ENCODE peak calls at places on chromosomes 5 and 9, in eight cellular contexts. Q is stomach, A is heart left ventricle, X is mammary epithelial cell, L is endodermal cell, T is lower lobe of right lung, F is tibial nerve, I is breast epithelium. K is an unnamed sample. For H3K4me1, the result is how much of the 10 kb centered on the place peaks cover.

GRCh38 chr9:93012998-93013855 is 45.3 kb upstream of the SUSD3 start:
- DNase-seq in Q (no peak), A (no peak), X (no peak), L (peak), T (no peak), F (no peak), I (no peak), K (no peak)

GRCh38 chr5:36108758-36109245 is 42.1 kb upstream of the UGT3A2 start:
- DNase-seq in Q (no peak), A (no peak), X (no peak), L (no peak), T (no peak), F (no peak), I (no peak), K (no peak)

GRCh38 chr9:121559183-121559582 is 59.5 kb upstream of the GGTA1 start:
- DNase-seq in Q (no peak), A (no peak), X (no peak), L (no peak), T (no peak), F (no peak), I (no peak), K (no peak)

GRCh38 chr5:170141636-170142035 is 35.9 kb downstream of the FOXI1 start:
- DNase-seq in Q (no peak), A (no peak), X (no peak), L (peak), T (no peak), F (no peak), I (no peak), K (no peak)

GRCh38 chr9:136326061-136326776 is 1.1 kb upstream of the GPSM1 start:
- DNase-seq in Q (no peak), A (no peak), X (no peak), L (peak), T (no peak), F (no peak), I (no peak), K (no peak)

GRCh38 chr5:107869459-107870115 is 198.8 kb upstream of the EFNA5 start:
- DNase-seq in Q (no peak), A (no peak), X (peak), L (peak), T (no peak), F (no peak), I (no peak), K (no peak)

GRCh38 chr5:151483176-151483575 is 35.8 kb downstream of the SLC36A1 start:
- DNase-seq in Q (no peak), A (no peak), X (no peak), L (peak), T (no peak), F (no peak), I (no peak), K (no peak)

GRCh38 chr5:123125172-123125508 is 36.1 kb downstream of the PRDM6 start:
- DNase-seq in Q (no peak), A (no peak), X (no peak), L (no peak), T (no peak), F (no peak), I (no peak), K (no peak)

GRCh38 chr5:57627661-57628060 is 145.1 kb upstream of the ACTBL2 start:
- DNase-seq in Q (no peak), A (no peak), X (no peak), L (no peak), T (no peak), F (no peak), I (no peak), K (no peak)

GRCh38 chr9:109274768-109275596 is 45.9 kb downstream of the EPB41L4B start:
- DNase-seq in Q (no peak), A (no peak), X (no peak), L (no peak), T (no peak), F (no peak), I (no peak), K (no peak)

GRCh38 chr9:96686638-96687335 is 31.7 kb upstream of the PRXL2C start:
- DNase-seq in Q (peak), A (peak), X (peak), L (peak), T (peak), F (peak), I (peak), K (peak)

GRCh38 chr9:37290881-37291485 is 131.5 kb upstream of the GRHPR start:
- DNase-seq in Q (no peak), A (no peak), X (peak), L (no peak), T (no peak), F (no peak), I (no peak), K (no peak)

GRCh38 chr5:94872526-94872925 is 254.1 kb downstream of the SLF1 start:
- DNase-seq in Q (no peak), A (no peak), X (no peak), L (no peak), T (no peak), F (no peak), I (no peak), K (no peak)

GRCh38 chr9:69237702-69238295 is 63.7 kb downstream of the TJP2 start:
- DNase-seq in Q (no peak), A (no peak), X (no peak), L (no peak), T (no peak), F (no peak), I (no peak), K (no peak)

GRCh38 chr9:113776194-113776593 is 99.9 kb upstream of the ZNF618 start:
- DNase-seq in Q (no peak), A (no peak), X (no peak), L (no peak), T (no peak), F (no peak), I (no peak), K (no peak)

GRCh38 chr5:176429972-176430371 is 13.6 kb upstream of the CLTB start:
- DNase-seq in Q (no peak), A (no peak), X (no peak), L (no peak), T (no peak), F (no peak), I (no peak), K (no peak)

GRCh38 chr5:76542887-76543690 is 80.1 kb downstream of the F2RL2 start:
- DNase-seq in Q (peak), A (no peak), X (no peak), L (no peak), T (peak), F (peak), I (no peak), K (no peak)

DNA sequence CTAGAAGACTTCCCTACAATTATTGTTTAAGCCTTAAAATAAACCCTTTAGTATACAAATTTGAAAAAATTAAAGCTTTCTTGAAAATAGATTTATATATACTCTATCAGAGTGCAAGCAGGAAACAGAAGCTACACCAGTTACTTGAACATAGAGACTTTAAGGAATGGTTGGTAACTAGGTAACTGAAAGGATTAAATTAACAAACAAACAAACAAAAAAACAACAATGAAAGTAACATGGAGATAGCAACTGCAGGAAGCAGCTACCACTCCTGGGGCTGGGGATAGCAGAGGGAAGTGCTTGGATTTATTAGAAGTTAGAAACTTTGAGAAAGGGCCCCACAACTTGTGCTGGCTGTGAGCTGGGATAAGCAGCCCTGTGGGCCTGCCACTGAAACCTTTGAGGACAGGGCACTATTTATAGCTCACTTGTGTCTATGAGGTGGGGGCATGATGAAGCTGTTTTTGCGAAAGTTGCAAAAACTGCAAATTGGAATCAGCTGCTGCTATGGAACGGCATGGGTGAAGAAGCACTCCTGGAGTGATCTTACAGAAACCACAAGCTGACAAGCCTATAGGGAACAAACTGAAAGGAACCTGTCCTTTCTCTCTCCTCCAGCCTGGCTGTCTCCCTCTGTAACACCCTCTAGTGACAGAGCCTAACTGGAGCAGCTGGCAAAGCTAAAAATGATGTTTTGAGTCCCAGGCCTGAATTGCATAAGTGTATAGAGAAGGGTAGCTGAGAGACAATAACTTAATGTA is 91.3 kb upstream of the RANBP6 start:
- DNase-seq in Q (no peak), A (peak), X (peak), L (peak), T (no peak), F (peak), I (no peak), K (no peak)
- TF ChIP-seq CTCF in Q (peak), A (peak), X (peak), L (peak), T (peak), F (no peak), I (peak), K (peak)

DNA sequence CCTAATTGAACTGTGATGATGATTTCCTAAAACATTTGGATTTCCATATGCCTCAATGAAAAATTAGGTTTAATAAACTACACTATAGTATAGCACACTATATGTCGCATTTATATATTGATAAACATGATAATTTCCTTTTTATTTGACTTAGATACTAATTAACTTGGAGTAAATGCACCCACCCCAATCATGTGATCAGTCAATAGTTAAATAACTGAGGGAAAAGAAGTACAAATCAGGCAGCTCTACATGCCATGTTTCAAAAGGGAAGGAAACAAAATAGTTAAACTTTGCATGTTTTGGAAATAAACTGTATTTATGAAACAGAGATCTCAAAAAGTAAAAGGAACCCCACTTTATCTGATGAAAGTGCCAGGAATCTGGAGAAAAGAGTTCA is 18.0 kb upstream of the GNE start:
- DNase-seq in Q (no peak), A (no peak), X (no peak), L (no peak), T (no peak), F (no peak), I (no peak), K (no peak)
- H3K27ac ChIP-seq in Q (no peak), A (no peak), X (no peak), L (no peak), T (no peak), F (no peak), I (peak), K (no peak)

DNA sequence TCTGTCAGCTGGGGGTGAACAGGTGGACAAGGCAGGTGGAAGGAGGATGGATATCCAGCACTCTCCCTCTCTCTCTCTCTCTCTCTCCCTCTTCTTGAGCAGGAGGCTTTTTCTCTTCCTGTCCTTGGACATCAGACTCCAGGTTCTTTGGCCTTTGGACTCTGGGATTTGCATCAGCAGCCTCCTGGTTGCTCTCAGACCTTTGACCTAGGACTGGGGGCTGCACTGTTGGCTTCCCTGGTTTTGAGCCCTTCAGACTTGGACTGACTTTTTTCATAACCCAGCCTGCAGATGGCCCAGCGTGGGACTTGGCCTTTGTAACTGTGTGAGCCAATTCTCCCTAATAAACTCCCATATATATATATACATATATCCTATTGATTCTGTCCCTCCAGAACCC is 35.0 kb upstream of the SEMA4D start:
- DNase-seq in Q (no peak), A (no peak), X (no peak), L (no peak), T (no peak), F (no peak), I (no peak), K (no peak)
- H3K4me1 ChIP-seq in Q (under half), A (under half), X (under half), L (under half), T (under half), F (under half), I (under half), K (under half)

GRCh38 chr5:38846379-38846967 is 661 bp downstream of the OSMR start:
- DNase-seq in Q (no peak), A (no peak), X (no peak), L (peak), T (no peak), F (no peak), I (no peak), K (no peak)

GRCh38 chr5:38847549-38848341 is 1.9 kb downstream of the OSMR start:
- DNase-seq in Q (no peak), A (no peak), X (no peak), L (no peak), T (no peak), F (no peak), I (no peak), K (no peak)

GRCh38 chr5:38843665-38844064 is 2.1 kb upstream of the OSMR start:
- DNase-seq in Q (no peak), A (no peak), X (no peak), L (no peak), T (no peak), F (no peak), I (no peak), K (no peak)

GRCh38 chr5:38848637-38849036 is 2.8 kb downstream of the OSMR start:
- DNase-seq in Q (no peak), A (no peak), X (no peak), L (no peak), T (no peak), F (no peak), I (no peak), K (no peak)

DNA sequence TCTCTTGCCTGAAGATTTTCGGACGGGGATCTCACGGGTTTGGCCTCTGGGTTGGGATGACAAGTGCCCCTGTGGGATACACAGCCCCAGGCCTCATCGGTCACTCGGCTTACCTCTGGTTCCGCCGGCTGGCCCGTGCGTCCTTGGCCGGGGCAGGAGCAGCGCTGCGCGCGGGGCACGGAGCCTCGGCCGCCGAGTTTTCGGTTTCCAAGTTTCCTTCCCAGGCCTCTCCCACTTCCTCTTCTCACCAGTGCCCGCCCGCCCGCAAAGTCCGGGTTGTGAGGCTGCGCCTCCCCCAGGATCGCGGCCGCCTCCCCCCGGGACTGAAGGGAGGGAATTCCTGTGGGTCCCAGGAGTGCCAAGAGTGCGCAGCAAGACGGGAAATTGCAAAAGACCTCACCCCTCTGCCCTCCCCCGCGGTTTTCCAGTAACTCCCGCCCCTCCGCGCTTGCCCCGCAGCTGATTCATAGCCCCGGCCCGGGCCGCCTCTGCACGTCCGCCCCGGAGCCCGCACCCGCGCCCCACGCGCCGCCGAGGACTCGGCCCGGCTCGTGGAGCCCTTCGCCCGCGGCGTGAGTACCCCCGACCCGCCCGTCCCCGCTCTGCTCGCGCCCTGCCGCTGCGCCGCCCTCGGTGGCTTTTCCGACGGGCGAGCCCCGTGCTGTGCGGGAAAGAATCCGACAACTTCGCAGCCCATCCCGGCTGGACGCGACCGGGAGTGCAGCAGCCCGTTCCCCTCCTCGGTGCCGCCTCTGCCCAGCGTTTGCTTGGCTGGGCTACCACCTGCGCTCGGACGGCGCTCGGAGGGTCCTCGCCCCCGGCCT is at the start of gene OSMR:
- DNase-seq in Q (peak), A (peak), X (peak), L (peak), T (peak), F (peak), I (peak), K (peak)
- TF ChIP-seq CTCF in Q (no peak), A (peak), X (no peak), L (peak), T (no peak), F (peak), I (peak), K (peak)

GRCh38 chr9:684950-685340 is 156.6 kb upstream of the DMRT1 start:
- DNase-seq in Q (no peak), A (no peak), X (peak), L (no peak), T (no peak), F (no peak), I (no peak), K (no peak)
- H3K27ac ChIP-seq in Q (peak), A (peak), X (peak), L (no peak), T (no peak), F (peak), I (peak), K (peak)

DNA sequence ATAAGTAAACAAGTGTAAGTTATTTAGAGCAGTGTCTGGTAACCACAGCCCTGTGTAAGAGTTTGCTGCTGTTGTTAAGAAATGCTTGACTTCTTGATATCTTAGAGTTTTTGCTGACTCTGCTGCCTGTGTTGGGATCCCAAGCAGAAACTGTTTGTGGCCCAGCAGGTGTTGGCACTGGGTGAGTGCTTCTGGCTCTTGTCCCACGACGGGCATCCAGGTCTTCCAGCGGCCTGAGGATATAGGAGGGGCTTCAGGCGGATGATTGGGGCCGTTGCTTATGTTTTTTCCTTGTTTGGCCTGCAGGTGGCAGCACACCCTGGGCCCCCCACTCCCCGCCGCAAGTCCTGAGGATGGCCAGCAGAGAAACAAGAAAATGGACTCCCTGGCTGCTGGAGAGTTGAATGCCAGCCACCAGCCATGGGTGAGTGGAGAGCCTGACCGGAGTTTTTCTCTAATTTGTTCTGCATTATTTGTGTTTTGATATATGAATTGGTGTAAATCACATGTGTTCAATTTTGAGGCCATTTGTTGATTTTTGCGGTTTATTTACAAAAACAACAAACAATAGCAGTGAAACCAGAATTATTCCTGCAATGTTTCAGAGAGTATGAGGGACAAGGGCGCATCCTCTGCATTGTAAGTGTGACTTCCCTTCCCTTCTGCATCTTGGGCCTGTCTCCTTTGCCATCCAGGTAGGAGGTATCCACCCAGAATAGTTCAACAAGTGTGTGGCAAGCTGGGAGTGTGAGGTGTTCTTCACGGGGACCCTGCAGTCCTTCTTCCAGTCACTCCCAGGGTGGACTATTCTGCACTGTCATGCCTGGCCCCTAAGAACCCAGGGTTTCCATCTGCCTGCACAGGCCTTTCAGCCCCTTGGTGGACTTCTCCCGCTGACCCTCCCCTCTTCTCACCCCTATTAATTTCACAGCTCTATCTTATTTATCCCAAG is 50.3 kb downstream of the SLC22A5 start:
- DNase-seq in Q (peak), A (peak), X (peak), L (peak), T (peak), F (peak), I (peak), K (peak)
- H3K4me1 ChIP-seq in Q (half or more), A (half or more), X (half or more), L (under half), T (half or more), F (half or more), I (under half), K (under half)